ENCODE peak calls at places on chromosomes 5 and 9, in four cellular contexts. H, A, Z and U are unnamed samples.
A peak's percentile ranks its signal among the peaks of the same experiment; 100 is the strongest.

GRCh38 chr5:172173771-172174170 is 14.3 kb downstream of the STK10 start:
- DNase-seq in Z (no peak), A (no peak), H (no peak), U (no peak)

GRCh38 chr5:78647838-78648358 is 674 bp downstream of the LHFPL2 start:
- DNase-seq in Z (no peak), A (no peak), H (no peak), U (peak; percentile 54)

GRCh38 chr5:43007246-43007910 is 32.7 kb downstream of the ANXA2R start:
- DNase-seq in H (no peak), A (peak; percentile 75), Z (peak; percentile 98), U (no peak)

GRCh38 chr9:115107701-115108100 is 10.3 kb downstream of the TNC start:
- DNase-seq in A (no peak), H (no peak), Z (no peak), U (no peak)

GRCh38 chr9:132074736-132075135 is 4.9 kb downstream of the MED27 start:
- DNase-seq in Z (no peak), H (no peak), A (no peak), U (no peak)

GRCh38 chr9:128972956-128973355 is 25.5 kb downstream of the NUP188 start:
- DNase-seq in Z (no peak), H (no peak), A (no peak), U (no peak)

GRCh38 chr5:132073231-132074013 is at the start of gene CSF2:
- DNase-seq in Z (no peak), A (peak; percentile 45), H (no peak), U (no peak)

GRCh38 chr9:134066546-134066922 is 1.3 kb downstream of the BRD3 start:
- DNase-seq in Z (peak; percentile 55), H (no peak), A (no peak), U (no peak)

GRCh38 chr9:32587901-32588300 is 14.9 kb upstream of the NDUFB6 start:
- DNase-seq in A (no peak), H (no peak), Z (no peak), U (no peak)

GRCh38 chr9:134536101-134536900 is 105.3 kb upstream of the COL5A1 start:
- DNase-seq in Z (no peak), A (no peak), H (no peak), U (no peak)

GRCh38 chr5:148957591-148958202 is 105.2 kb downstream of the SH3TC2 start:
- DNase-seq in A (peak; percentile 14), H (no peak), Z (peak; percentile 59), U (peak; percentile 67)

GRCh38 chr5:69368458-69369368 is 607 bp downstream of the AK6 start:
- DNase-seq in Z (peak; percentile 62), H (no peak), A (peak; percentile 57), U (peak; percentile 13)

GRCh38 chr5:103057208-103058130 is 62.5 kb downstream of the GIN1 start:
- DNase-seq in Z (peak; percentile 66), A (no peak), H (no peak), U (no peak)

GRCh38 chr5:4882186-4882585 is 257.9 kb upstream of the ADAMTS16 start:
- DNase-seq in H (no peak), A (no peak), Z (no peak), U (no peak)

GRCh38 chr9:72769546-72769945 is 183.3 kb downstream of the ALDH1A1 start:
- DNase-seq in A (no peak), Z (no peak), H (no peak), U (no peak)

GRCh38 chr9:69188975-69189374 is 14.9 kb downstream of the TJP2 start:
- DNase-seq in H (no peak), Z (peak; percentile 77), A (no peak), U (no peak)

GRCh38 chr5:120452471-120452870 is 11.6 kb upstream of the PRR16 start:
- DNase-seq in Z (no peak), A (no peak), H (no peak), U (no peak)

GRCh38 chr5:127077346-127077745 is 4.0 kb upstream of the C5orf63 start:
- DNase-seq in Z (no peak), A (no peak), H (no peak), U (no peak)

GRCh38 chr9:123620258-123620657 is 264.3 kb downstream of the CRB2 start:
- DNase-seq in Z (peak; percentile 16), A (no peak), H (no peak), U (no peak)

GRCh38 chr5:153630546-153630945 is 140.1 kb downstream of the GRIA1 start:
- DNase-seq in A (no peak), Z (no peak), H (no peak), U (no peak)

GRCh38 chr9:17075758-17076485 is 58.9 kb upstream of the CNTLN start:
- DNase-seq in Z (no peak), H (no peak), A (no peak), U (no peak)

DNA sequence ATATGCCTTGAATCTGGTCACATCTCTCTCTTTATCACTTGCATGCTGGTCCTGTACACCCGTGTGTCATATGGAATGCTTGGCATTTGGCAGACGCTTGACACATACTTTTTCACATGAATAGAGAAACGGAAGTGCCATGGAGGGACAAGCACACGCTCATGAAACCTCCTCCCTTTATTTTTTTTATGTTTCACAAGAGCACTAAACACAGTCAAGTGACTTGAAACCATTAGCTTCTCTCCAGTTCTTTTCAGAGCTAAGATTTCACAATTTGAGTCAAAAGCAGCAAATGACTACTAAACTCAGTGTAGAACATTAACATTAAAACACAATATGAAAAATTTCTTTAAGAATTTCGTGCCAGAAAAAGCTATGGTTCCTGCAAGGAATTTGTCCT is 151.1 kb downstream of the DOCK2 start:
- DNase-seq in A (no peak), Z (no peak), H (no peak), U (no peak)
- TF ChIP-seq SP1 in A (no peak), Z (no peak), H (no peak), U (no peak)

DNA sequence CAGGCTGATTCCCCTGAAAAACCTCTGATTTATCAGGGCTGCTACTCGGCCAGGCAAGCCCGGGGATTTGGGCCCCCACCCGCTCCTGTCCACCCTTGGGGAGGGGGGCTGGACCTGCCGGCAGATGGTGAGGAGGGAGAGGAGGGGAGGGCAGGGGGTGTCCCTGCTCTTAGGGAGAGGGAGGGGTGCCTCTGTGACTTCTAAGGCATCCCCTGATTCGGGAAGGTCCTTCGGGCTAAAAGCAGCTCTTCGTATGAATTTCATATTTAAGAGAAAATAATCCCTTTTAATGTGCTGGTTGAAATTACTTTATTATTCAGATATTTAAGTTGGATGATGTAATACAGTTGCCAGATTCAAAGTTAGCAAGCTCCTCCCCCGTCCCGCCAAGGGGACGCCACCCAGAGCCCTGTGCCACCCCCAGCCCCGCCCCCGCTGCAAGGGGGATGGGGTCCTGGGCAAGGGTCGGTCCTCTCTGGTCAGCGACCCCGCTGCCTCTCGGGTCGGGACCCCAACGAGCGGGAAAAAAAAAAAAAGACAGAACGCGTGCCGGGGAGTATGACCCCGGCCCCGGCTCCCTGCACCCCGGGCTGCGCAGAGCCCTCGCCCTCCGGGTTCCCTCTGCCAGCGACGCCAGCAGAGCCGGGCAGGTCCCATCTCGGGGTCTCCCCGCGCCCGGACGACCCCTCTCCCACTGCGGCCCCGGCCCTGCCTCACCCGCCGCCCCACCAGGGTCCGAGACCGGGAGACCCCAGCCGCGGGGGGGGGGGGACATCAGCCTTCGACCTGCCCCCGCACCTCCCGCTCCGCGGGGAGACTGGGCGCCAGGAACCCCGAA is 12.4 kb downstream of the LHX3 start:
- DNase-seq in Z (no peak), A (no peak), H (no peak), U (no peak)
- TF ChIP-seq FOXM1 in Z (no peak), A (no peak), H (no peak), U (no peak)

DNA sequence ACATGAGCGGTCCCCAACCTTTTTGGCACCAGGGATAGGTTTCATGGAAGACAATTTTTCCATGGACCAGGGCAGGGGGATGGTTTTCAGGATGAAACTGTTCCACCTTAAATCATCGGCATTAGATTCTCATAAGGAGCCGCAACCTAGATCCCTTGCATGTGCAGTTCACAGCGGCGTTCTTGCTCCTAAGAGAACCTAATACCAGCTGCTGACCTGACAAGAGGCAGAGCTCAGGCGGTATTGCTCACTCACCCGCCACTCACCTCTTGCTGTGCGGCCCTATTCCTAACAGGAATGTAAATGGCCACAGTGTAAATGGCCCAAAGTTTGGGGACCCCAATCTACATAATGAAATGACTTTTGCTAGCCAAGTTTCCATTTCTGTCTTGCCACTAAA is 3.1 kb upstream of the PLIN2 start:
- DNase-seq in Z (no peak), H (no peak), A (no peak), U (no peak)
- TF ChIP-seq SP1 in Z (no peak), H (no peak), A (no peak), U (no peak)

DNA sequence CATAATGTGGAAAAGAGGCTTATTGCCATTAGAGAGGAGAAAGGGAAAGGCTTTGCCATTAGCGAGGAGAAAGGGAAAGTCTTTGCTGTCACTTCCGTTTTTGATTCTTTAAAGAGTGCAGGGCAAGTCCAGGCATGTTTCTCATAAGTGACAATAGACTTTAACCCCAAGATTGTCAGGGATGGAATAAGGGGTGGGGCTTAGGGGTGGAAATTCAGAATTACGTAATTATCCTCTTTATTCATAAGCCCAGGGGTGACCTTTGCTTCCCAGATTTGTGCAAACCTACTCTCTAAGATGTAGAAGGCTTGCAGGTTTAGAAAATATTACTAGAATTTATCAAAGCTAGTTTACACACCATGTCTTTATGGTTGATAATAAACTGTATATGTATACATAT is 2.3 kb upstream of the PLK2 start:
- DNase-seq in Z (no peak), H (no peak), A (peak; percentile 82), U (no peak)
- TF ChIP-seq FOXM1 in Z (no peak), H (no peak), A (no peak), U (no peak)

GRCh38 chr5:154740483-154740882 is 14.7 kb upstream of the LARP1 start:
- DNase-seq in Z (no peak), A (no peak), H (no peak), U (no peak)
- TF ChIP-seq SP1 in Z (no peak), A (no peak), H (no peak), U (no peak)

GRCh38 chr5:55692106-55692417 is 20.1 kb downstream of the SLC38A9 start:
- DNase-seq in A (no peak), Z (no peak), H (no peak), U (no peak)

GRCh38 chr5:55694152-55694830 is 17.8 kb downstream of the SLC38A9 start:
- DNase-seq in Z (no peak), A (peak; percentile 34), H (no peak), U (peak; percentile 18)

GRCh38 chr5:55692509-55692908 is 19.6 kb downstream of the SLC38A9 start:
- DNase-seq in H (no peak), A (peak; percentile 66), Z (no peak), U (no peak)

GRCh38 chr5:55691265-55692105 is 20.6 kb downstream of the SLC38A9 start:
- DNase-seq in H (no peak), A (peak; percentile 63), Z (peak; percentile 28), U (peak; percentile 17)
- TF ChIP-seq FOXM1 in H (no peak), A (no peak), Z (no peak), U (no peak)

GRCh38 chr5:759781-760362 is 24.7 kb downstream of the ZDHHC11B start:
- DNase-seq in H (no peak), A (no peak), Z (no peak), U (no peak)

GRCh38 chr5:759111-759741 is 25.3 kb downstream of the ZDHHC11B start:
- DNase-seq in H (no peak), Z (peak; percentile 25), A (peak; percentile 81), U (no peak)

GRCh38 chr5:757346-757930 is 27.1 kb downstream of the ZDHHC11B start:
- DNase-seq in Z (no peak), A (no peak), H (no peak), U (no peak)

GRCh38 chr5:757931-758697 is 26.4 kb downstream of the ZDHHC11B start:
- DNase-seq in H (no peak), A (peak; percentile 74), Z (no peak), U (no peak)

GRCh38 chr5:758698-759053 is 25.9 kb downstream of the ZDHHC11B start:
- DNase-seq in Z (no peak), H (no peak), A (no peak), U (no peak)
- TF ChIP-seq SP1 in Z (no peak), H (no peak), A (no peak), U (no peak)